ENCODE peak calls at places on chromosome 22, in nine cellular contexts. One of them, this sample, is unnamed.

GRCh38 chr22:31083923-31084810 is 3.0 kb downstream of the SMTN start:
- DNase-seq in HepG2: no peak
- DNase-seq in GM12878: no peak
- DNase-seq in A549: no peak
- DNase-seq in NB4: peak
- DNase-seq in K562: peak
- DNase-seq in HCT116: no peak
- DNase-seq in H1: no peak
- DNase-seq in SK-N-SH: peak
- DNase-seq in this sample: no peak

GRCh38 chr22:38954414-38955043 is 2.9 kb upstream of the APOBEC3A start:
- DNase-seq in K562: no peak
- DNase-seq in GM12878: no peak
- DNase-seq in A549: no peak
- DNase-seq in HepG2: no peak
- DNase-seq in H1: no peak
- DNase-seq in NB4: no peak
- DNase-seq in SK-N-SH: no peak
- DNase-seq in HCT116: no peak
- DNase-seq in this sample: no peak

GRCh38 chr22:46335201-46336118 is at the start of gene TRMU:
- DNase-seq in GM12878: peak
- DNase-seq in K562: peak
- DNase-seq in H1: peak
- DNase-seq in SK-N-SH: peak
- DNase-seq in A549: peak
- DNase-seq in NB4: peak
- DNase-seq in HCT116: peak
- DNase-seq in HepG2: peak
- DNase-seq in this sample: peak

GRCh38 chr22:44100411-44100810 is 76.3 kb downstream of the PARVB start:
- DNase-seq in SK-N-SH: no peak
- DNase-seq in NB4: no peak
- DNase-seq in HCT116: no peak
- DNase-seq in GM12878: no peak
- DNase-seq in A549: no peak
- DNase-seq in K562: no peak
- DNase-seq in H1: no peak
- DNase-seq in HepG2: no peak
- DNase-seq in this sample: no peak

GRCh38 chr22:33564683-33565082 is 355.6 kb downstream of the LARGE1 start:
- DNase-seq in GM12878: no peak
- DNase-seq in K562: no peak
- DNase-seq in HCT116: no peak
- DNase-seq in HepG2: no peak
- DNase-seq in SK-N-SH: no peak
- DNase-seq in H1: no peak
- DNase-seq in NB4: no peak
- DNase-seq in A549: no peak
- DNase-seq in this sample: no peak

GRCh38 chr22:46027219-46028068 is 50.5 kb upstream of the WNT7B start:
- DNase-seq in HepG2: peak
- DNase-seq in HCT116: no peak
- DNase-seq in A549: no peak
- DNase-seq in SK-N-SH: no peak
- DNase-seq in H1: no peak
- DNase-seq in GM12878: no peak
- DNase-seq in K562: peak
- DNase-seq in NB4: no peak
- DNase-seq in this sample: no peak

GRCh38 chr22:38317995-38318715 is 922 bp upstream of the CSNK1E start:
- DNase-seq in A549: peak
- DNase-seq in K562: peak
- DNase-seq in HCT116: peak
- DNase-seq in GM12878: no peak
- DNase-seq in SK-N-SH: no peak
- DNase-seq in NB4: peak
- DNase-seq in H1: no peak
- DNase-seq in HepG2: peak
- DNase-seq in this sample: peak

GRCh38 chr22:17695986-17696385 is 57.4 kb downstream of the BCL2L13 start:
- DNase-seq in K562: no peak
- DNase-seq in A549: no peak
- DNase-seq in HepG2: no peak
- DNase-seq in SK-N-SH: no peak
- DNase-seq in HCT116: no peak
- DNase-seq in H1: no peak
- DNase-seq in GM12878: no peak
- DNase-seq in NB4: no peak
- DNase-seq in this sample: no peak

GRCh38 chr22:31905356-31905755 is 39.0 kb upstream of the YWHAH start:
- DNase-seq in GM12878: no peak
- DNase-seq in A549: no peak
- DNase-seq in HCT116: no peak
- DNase-seq in H1: no peak
- DNase-seq in K562: no peak
- DNase-seq in SK-N-SH: no peak
- DNase-seq in NB4: no peak
- DNase-seq in HepG2: no peak
- DNase-seq in this sample: no peak

GRCh38 chr22:31647516-31647915 is 14.5 kb downstream of the PISD start:
- DNase-seq in SK-N-SH: no peak
- DNase-seq in HCT116: no peak
- DNase-seq in A549: no peak
- DNase-seq in H1: no peak
- DNase-seq in NB4: no peak
- DNase-seq in GM12878: no peak
- DNase-seq in K562: no peak
- DNase-seq in HepG2: no peak
- DNase-seq in this sample: peak

GRCh38 chr22:25795437-25795836 is 53.4 kb downstream of the MYO18B start:
- DNase-seq in SK-N-SH: no peak
- DNase-seq in HepG2: no peak
- DNase-seq in H1: no peak
- DNase-seq in K562: no peak
- DNase-seq in NB4: no peak
- DNase-seq in GM12878: no peak
- DNase-seq in A549: no peak
- DNase-seq in HCT116: no peak
- DNase-seq in this sample: no peak

GRCh38 chr22:22616636-22617035 is 27.8 kb upstream of the GGTLC2 start:
- DNase-seq in HCT116: no peak
- DNase-seq in HepG2: no peak
- DNase-seq in NB4: no peak
- DNase-seq in GM12878: peak
- DNase-seq in A549: peak
- DNase-seq in K562: no peak
- DNase-seq in H1: no peak
- DNase-seq in SK-N-SH: no peak
- DNase-seq in this sample: no peak

GRCh38 chr22:43891360-43892182 is at the start of gene PNPLA5:
- DNase-seq in H1: no peak
- DNase-seq in SK-N-SH: peak
- DNase-seq in K562: no peak
- DNase-seq in HCT116: no peak
- DNase-seq in HepG2: no peak
- DNase-seq in NB4: no peak
- DNase-seq in A549: no peak
- DNase-seq in GM12878: no peak
- DNase-seq in this sample: no peak

DNA sequence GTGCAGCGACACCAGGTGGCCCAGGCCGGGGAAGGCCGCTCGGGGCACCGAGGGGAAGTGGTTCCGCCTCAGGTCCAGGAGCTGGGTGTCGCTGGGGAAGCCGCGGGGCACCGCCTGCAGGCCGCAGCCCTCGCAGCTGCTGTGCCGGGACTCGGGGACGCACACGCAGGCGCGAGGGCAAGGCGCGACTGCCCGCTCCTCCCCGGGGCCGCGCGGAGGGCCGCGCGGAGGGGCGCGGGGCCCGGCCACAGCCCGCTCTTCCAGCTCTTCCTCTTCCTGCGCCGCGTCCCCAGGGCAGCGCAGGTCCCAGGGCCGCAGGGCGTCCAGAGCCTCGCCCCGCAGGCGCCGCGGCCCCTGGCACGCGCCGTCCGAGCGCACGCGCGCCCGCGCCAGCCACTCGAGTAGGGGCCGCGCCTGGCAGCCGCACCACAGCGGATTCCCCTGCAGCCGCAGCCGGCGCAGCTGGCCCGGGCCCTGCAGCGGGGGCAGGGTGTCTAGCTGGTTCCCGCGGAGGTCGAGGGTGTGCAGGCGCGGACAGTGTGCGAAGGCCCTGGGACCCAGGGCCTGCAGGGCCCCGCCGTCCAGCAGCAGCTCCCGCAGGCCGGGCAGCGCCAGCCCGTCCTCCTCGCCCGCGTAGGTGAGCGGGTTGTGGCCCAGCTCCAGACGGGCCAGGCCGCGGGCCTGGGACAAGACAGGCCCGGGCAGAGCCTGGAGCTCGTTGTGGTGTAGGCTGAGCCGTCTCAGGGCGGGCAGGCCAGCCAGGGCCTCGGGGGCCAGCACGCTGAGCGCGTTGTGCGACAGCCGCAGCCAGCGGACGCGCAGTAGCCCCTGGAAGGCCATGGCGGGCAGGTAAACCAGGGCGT is 2.8 kb downstream of the CHADL start:
- DNase-seq in A549: no peak
- DNase-seq in K562: peak
- DNase-seq in HepG2: no peak
- DNase-seq in SK-N-SH: peak
- DNase-seq in H1: no peak
- DNase-seq in NB4: peak
- DNase-seq in HCT116: no peak
- DNase-seq in GM12878: peak
- DNase-seq in this sample: peak
- TF ChIP-seq CTCF in A549: no peak
- TF ChIP-seq CTCF in K562: no peak
- TF ChIP-seq CTCF in HepG2: no peak
- TF ChIP-seq CTCF in SK-N-SH: no peak
- TF ChIP-seq CTCF in H1: peak
- TF ChIP-seq CTCF in NB4: peak
- TF ChIP-seq CTCF in HCT116: peak
- TF ChIP-seq CTCF in GM12878: peak
- TF ChIP-seq CTCF in this sample: peak

GRCh38 chr22:50191041-50191740 is 5.5 kb downstream of the TRABD start:
- DNase-seq in H1: no peak
- DNase-seq in K562: no peak
- DNase-seq in GM12878: peak
- DNase-seq in NB4: peak
- DNase-seq in HepG2: no peak
- DNase-seq in A549: no peak
- DNase-seq in HCT116: no peak
- DNase-seq in SK-N-SH: peak
- DNase-seq in this sample: no peak
- H3K4me3 ChIP-seq in H1: peak
- H3K4me3 ChIP-seq in K562: peak
- H3K4me3 ChIP-seq in GM12878: peak
- H3K4me3 ChIP-seq in NB4: peak
- H3K4me3 ChIP-seq in HepG2: no peak
- H3K4me3 ChIP-seq in A549: peak
- H3K4me3 ChIP-seq in HCT116: peak
- H3K4me3 ChIP-seq in SK-N-SH: no peak
- H3K4me3 ChIP-seq in this sample: no peak

GRCh38 chr22:36979016-36979415 is 40.2 kb downstream of the TST start:
- DNase-seq in NB4: no peak
- DNase-seq in HepG2: no peak
- DNase-seq in H1: no peak
- DNase-seq in GM12878: no peak
- DNase-seq in K562: no peak
- DNase-seq in SK-N-SH: no peak
- DNase-seq in HCT116: no peak
- DNase-seq in A549: no peak
- DNase-seq in this sample: no peak

GRCh38 chr22:36977947-36978660 is 41.1 kb downstream of the TST start:
- DNase-seq in GM12878: peak
- DNase-seq in K562: peak
- DNase-seq in HepG2: peak
- DNase-seq in A549: peak
- DNase-seq in NB4: peak
- DNase-seq in SK-N-SH: peak
- DNase-seq in HCT116: peak
- DNase-seq in H1: peak
- DNase-seq in this sample: peak

GRCh38 chr22:36979511-36979910 is 39.7 kb downstream of the TST start:
- DNase-seq in GM12878: no peak
- DNase-seq in A549: no peak
- DNase-seq in H1: no peak
- DNase-seq in NB4: no peak
- DNase-seq in K562: no peak
- DNase-seq in HCT116: no peak
- DNase-seq in SK-N-SH: no peak
- DNase-seq in HepG2: no peak
- DNase-seq in this sample: no peak

GRCh38 chr22:36981247-36981775 is 37.9 kb downstream of the TST start:
- DNase-seq in A549: no peak
- DNase-seq in NB4: no peak
- DNase-seq in H1: no peak
- DNase-seq in HepG2: no peak
- DNase-seq in SK-N-SH: no peak
- DNase-seq in HCT116: no peak
- DNase-seq in GM12878: no peak
- DNase-seq in K562: no peak
- DNase-seq in this sample: no peak

GRCh38 chr22:36977401-36977861 is 41.8 kb downstream of the TST start:
- DNase-seq in A549: peak
- DNase-seq in K562: peak
- DNase-seq in H1: peak
- DNase-seq in SK-N-SH: peak
- DNase-seq in NB4: peak
- DNase-seq in HepG2: peak
- DNase-seq in HCT116: no peak
- DNase-seq in GM12878: peak
- DNase-seq in this sample: peak
- TF ChIP-seq MAX in A549: peak
- TF ChIP-seq MAX in K562: no peak
- TF ChIP-seq MAX in H1: peak
- TF ChIP-seq MAX in SK-N-SH: no peak
- TF ChIP-seq MAX in NB4: no peak
- TF ChIP-seq MAX in HepG2: peak
- TF ChIP-seq MAX in HCT116: no peak
- TF ChIP-seq MAX in GM12878: no peak
- TF ChIP-seq MAX in this sample: no peak

DNA sequence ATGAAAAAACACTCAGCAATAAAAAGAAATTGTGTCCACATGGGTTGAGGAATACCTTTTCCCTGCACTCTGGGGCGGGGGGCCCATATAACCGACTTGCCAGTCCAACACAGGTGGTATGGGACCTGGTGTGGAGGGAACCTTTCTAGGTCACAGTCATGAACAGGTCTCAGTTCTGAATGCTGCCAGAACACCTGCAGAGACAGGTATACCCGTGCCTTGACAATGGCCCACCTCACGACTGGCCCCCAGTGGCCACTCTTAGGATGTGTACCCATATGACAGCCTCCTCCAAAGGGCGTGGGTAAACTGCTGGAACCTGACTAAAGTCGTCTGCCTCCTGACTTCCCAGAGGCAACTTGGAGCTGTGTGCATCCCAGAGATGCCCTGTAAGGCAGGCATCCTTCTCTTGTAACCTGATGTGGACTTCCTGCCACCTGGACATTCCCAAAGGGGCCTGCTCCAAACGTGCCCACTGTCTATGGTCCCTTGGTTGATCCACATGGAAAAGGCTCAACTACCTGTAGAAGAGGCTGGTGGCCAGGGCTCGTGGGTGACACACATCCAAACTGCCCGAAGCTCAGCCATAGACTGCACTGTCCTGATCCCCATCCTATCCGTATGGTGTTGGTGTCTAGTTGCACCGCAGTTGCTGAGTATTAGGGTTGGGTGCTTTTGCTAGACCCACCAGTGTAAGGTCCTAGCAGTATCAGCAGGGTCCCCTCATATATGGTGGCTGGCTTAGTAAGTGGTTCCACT is 859.3 kb downstream of the BRD1 start:
- DNase-seq in K562: no peak
- DNase-seq in A549: no peak
- DNase-seq in SK-N-SH: no peak
- DNase-seq in GM12878: no peak
- DNase-seq in H1: no peak
- DNase-seq in NB4: no peak
- DNase-seq in HCT116: peak
- DNase-seq in HepG2: peak
- DNase-seq in this sample: no peak
- TF ChIP-seq CTCF in K562: peak
- TF ChIP-seq CTCF in A549: peak
- TF ChIP-seq CTCF in SK-N-SH: peak
- TF ChIP-seq CTCF in GM12878: no peak
- TF ChIP-seq CTCF in H1: peak
- TF ChIP-seq CTCF in NB4: peak
- TF ChIP-seq CTCF in HCT116: no peak
- TF ChIP-seq CTCF in HepG2: peak
- TF ChIP-seq CTCF in this sample: no peak